ENCODE peak calls at places on chromosomes 11 and 22, in seven cellular contexts. L, Z, B, I, M, Q and C are unnamed samples.

GRCh38 chr11:2186669-2187266 is 15.2 kb upstream of the TH start:
- DNase-seq in M (no peak), B (peak), Q (no peak), Z (peak), I (peak), L (no peak), C (no peak)

GRCh38 chr22:46219650-46220049 is 30.4 kb downstream of the CDPF1 start:
- DNase-seq in M (no peak), I (no peak), Z (no peak), L (no peak), Q (no peak), B (no peak), C (no peak)

GRCh38 chr11:65214212-65214845 is 32.6 kb downstream of the CAPN1 start:
- DNase-seq in L (no peak), Q (no peak), B (no peak), M (no peak), I (no peak), Z (peak), C (no peak)

GRCh38 chr11:25702417-25702816 is 629.5 kb upstream of the ANO3 start:
- DNase-seq in M (no peak), Q (no peak), L (no peak), Z (no peak), B (no peak), I (no peak), C (no peak)

GRCh38 chr11:34160049-34160721 is 54.8 kb downstream of the NAT10 start:
- DNase-seq in M (peak), I (no peak), Z (no peak), B (no peak), L (no peak), Q (no peak), C (no peak)

GRCh38 chr11:2209370-2209801 is 37.8 kb upstream of the TH start:
- DNase-seq in Z (no peak), I (no peak), M (no peak), L (no peak), B (peak), Q (no peak), C (no peak)

GRCh38 chr22:28829358-28830181 is 29.2 kb upstream of the XBP1 start:
- DNase-seq in L (peak), Q (peak), B (peak), I (peak), Z (peak), M (peak), C (peak)

GRCh38 chr11:73463359-73463758 is 87.2 kb downstream of the RELT start:
- DNase-seq in M (peak), I (no peak), Q (peak), L (no peak), B (no peak), Z (no peak), C (no peak)

GRCh38 chr11:110984147-110984546 is 261.4 kb upstream of the POU2AF2 start:
- DNase-seq in I (no peak), Q (peak), M (peak), B (no peak), L (no peak), Z (no peak), C (no peak)

GRCh38 chr11:96338910-96339703 is 3.9 kb downstream of the MAML2 start:
- DNase-seq in M (peak), Z (no peak), I (peak), B (no peak), L (no peak), Q (no peak), C (no peak)

GRCh38 chr11:43505171-43505570 is 146.5 kb downstream of the TTC17 start:
- DNase-seq in Z (no peak), Q (no peak), B (no peak), L (no peak), M (no peak), I (no peak), C (no peak)

GRCh38 chr11:30811226-30811625 is 225.1 kb upstream of the MPPED2 start:
- DNase-seq in B (no peak), Q (no peak), M (no peak), L (no peak), I (no peak), Z (no peak), C (no peak)

GRCh38 chr22:18044548-18045271 is 20.3 kb upstream of the MICAL3 start:
- DNase-seq in Q (no peak), M (peak), B (no peak), L (no peak), Z (peak), I (no peak), C (no peak)

GRCh38 chr11:9681583-9682372 is 17.9 kb downstream of the SWAP70 start:
- DNase-seq in L (no peak), B (peak), Z (no peak), I (no peak), Q (no peak), M (no peak), C (no peak)

GRCh38 chr11:31870609-31871309 is 59.6 kb upstream of the PAX6 start:
- DNase-seq in I (peak), B (peak), M (peak), L (peak), Z (peak), Q (peak), C (no peak)

GRCh38 chr11:44306469-44307244 is 3.3 kb downstream of the ALX4 start:
- DNase-seq in L (no peak), M (no peak), I (no peak), B (peak), Q (no peak), Z (no peak), C (no peak)

GRCh38 chr11:64713781-64714363 is 9.1 kb downstream of the NRXN2 start:
- DNase-seq in B (peak), Q (no peak), L (no peak), I (no peak), Z (no peak), M (no peak), C (no peak)

GRCh38 chr22:28750471-28750881 is 8.6 kb downstream of the HSCB start:
- DNase-seq in Z (no peak), M (peak), B (no peak), I (no peak), Q (peak), L (no peak), C (peak)

GRCh38 chr11:91859666-91860065 is 365.0 kb upstream of the FAT3 start:
- DNase-seq in B (peak), I (no peak), Z (no peak), M (no peak), Q (no peak), L (no peak), C (no peak)